ENCODE peak calls at places on chromosomes 7 and 10, in seven cellular contexts. F is A673; N is spleen; L is ascending aorta; P is effector memory CD4-positive, alpha-beta T cell; Q is psoas muscle; R is ovary. I is an unnamed sample. For H3K4me1, the result is how much of the 10 kb centered on the place peaks cover.

GRCh38 chr10:132634241-132634946 is 96.8 kb downstream of the INPP5A start:
- DNase-seq in Q (peak), F (no peak), P (no peak), R (no peak), N (peak), L (peak), I (no peak)

GRCh38 chr7:82410461-82410860 is 33.1 kb downstream of the CACNA2D1 start:
- DNase-seq in N (peak), F (no peak), R (no peak), P (no peak), L (no peak), Q (peak), I (no peak)

GRCh38 chr7:143351060-143351459 is 11.5 kb downstream of the FAM131B start:
- DNase-seq in N (no peak), F (no peak), Q (no peak), L (no peak), R (no peak), P (no peak), I (no peak)

GRCh38 chr10:5965266-5965665 is 12.1 kb downstream of the IL15RA start:
- DNase-seq in R (peak), L (peak), N (no peak), Q (no peak), F (no peak), P (no peak), I (no peak)

GRCh38 chr10:49837096-49837495 is 75.0 kb upstream of the OGDHL start:
- DNase-seq in N (no peak), L (no peak), P (no peak), Q (no peak), F (peak), R (no peak), I (no peak)

GRCh38 chr10:122246830-122247520 is 24.1 kb upstream of the BTBD16 start:
- DNase-seq in N (peak), L (no peak), F (no peak), P (no peak), Q (no peak), R (no peak), I (no peak)

GRCh38 chr7:94368371-94368791 is 26.3 kb upstream of the COL1A2 start:
- DNase-seq in L (no peak), F (peak), Q (no peak), N (no peak), P (no peak), R (no peak), I (no peak)

GRCh38 chr10:74071151-74071550 is 73.2 kb downstream of the VCL start:
- DNase-seq in P (no peak), L (no peak), N (no peak), Q (no peak), R (no peak), F (no peak), I (no peak)

GRCh38 chr7:130988443-130988842 is 254.4 kb upstream of the KLF14 start:
- DNase-seq in Q (no peak), N (no peak), F (no peak), R (no peak), L (no peak), P (no peak), I (no peak)

GRCh38 chr7:54944179-54944578 is 74.6 kb upstream of the EGFR start:
- DNase-seq in L (no peak), Q (no peak), F (no peak), N (no peak), P (no peak), R (no peak), I (no peak)

GRCh38 chr10:71237843-71238623 is 25.7 kb downstream of the UNC5B start:
- DNase-seq in P (no peak), Q (no peak), N (no peak), F (no peak), L (no peak), R (no peak), I (no peak)

GRCh38 chr10:117619200-117619599 is 76.7 kb downstream of the EMX2 start:
- DNase-seq in Q (no peak), P (no peak), F (no peak), L (no peak), N (no peak), R (no peak), I (no peak)

GRCh38 chr10:69232736-69233135 is 12.6 kb downstream of the HKDC1 start:
- DNase-seq in P (peak), Q (no peak), N (peak), L (no peak), R (no peak), F (no peak), I (no peak)

GRCh38 chr7:158943713-158944112 is 87.4 kb downstream of the DYNC2I1 start:
- DNase-seq in P (no peak), Q (no peak), L (no peak), R (no peak), N (no peak), F (no peak), I (no peak)

GRCh38 chr10:947051-947450 is 15.5 kb upstream of the LARP4B start:
- DNase-seq in F (no peak), L (no peak), Q (no peak), P (no peak), N (no peak), R (no peak), I (no peak)

GRCh38 chr10:121033371-121033770 is 182.2 kb downstream of the WDR11 start:
- DNase-seq in Q (no peak), F (no peak), N (no peak), P (no peak), R (no peak), L (no peak), I (no peak)

GRCh38 chr10:127319691-127320090 is 123.3 kb upstream of the INSYN2A start:
- DNase-seq in N (no peak), F (no peak), R (no peak), Q (no peak), P (no peak), L (no peak), I (no peak)

GRCh38 chr7:46725136-46725535 is 804.1 kb upstream of the IGFBP3 start:
- DNase-seq in F (no peak), N (no peak), L (no peak), P (no peak), R (no peak), Q (no peak), I (no peak)

GRCh38 chr7:36686499-36686898 is 37.8 kb downstream of the AOAH start:
- DNase-seq in L (no peak), R (no peak), Q (no peak), N (no peak), P (peak), F (no peak), I (no peak)

GRCh38 chr10:26437637-26438461 is at the start of gene APBB1IP:
- DNase-seq in N (peak), R (no peak), F (no peak), Q (peak), P (no peak), L (peak), I (peak)

GRCh38 chr10:282294-283139 is 147.3 kb downstream of the ZMYND11 start:
- DNase-seq in P (no peak), F (no peak), Q (no peak), R (no peak), L (no peak), N (no peak), I (no peak)

GRCh38 chr10:69567920-69568319 is 5.3 kb downstream of the NEUROG3 start:
- DNase-seq in R (peak), P (no peak), L (no peak), F (peak), Q (peak), N (no peak), I (no peak)

GRCh38 chr7:95330194-95331003 is 6.1 kb upstream of the PON1 start:
- DNase-seq in R (no peak), N (no peak), L (no peak), F (peak), P (no peak), Q (no peak), I (no peak)

GRCh38 chr10:44975487-44976331 is 2.9 kb downstream of the DEPP1 start:
- DNase-seq in Q (no peak), N (peak), L (no peak), P (no peak), R (peak), F (peak), I (no peak)
- H3K4me1 ChIP-seq in Q (half or more), N (half or more), L (under half), P (under half), R (under half), F (under half), I (under half)

DNA sequence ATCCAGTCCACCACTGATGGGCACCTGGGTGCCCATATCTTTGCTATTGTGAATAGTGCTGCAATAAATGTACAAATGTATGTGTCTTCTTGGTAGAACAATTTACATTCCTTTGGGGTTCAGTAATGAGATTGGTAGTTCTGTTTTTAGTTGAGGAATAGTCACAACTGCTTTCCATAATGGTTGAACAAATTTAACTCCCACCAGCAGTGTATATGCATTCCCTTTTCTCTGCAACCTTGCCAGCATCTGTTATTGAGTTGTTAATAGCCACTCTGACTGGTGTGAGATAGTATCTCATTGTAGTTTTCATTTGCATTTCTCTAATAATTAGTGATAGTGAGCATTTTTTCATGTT is 27.8 kb downstream of the COA1 start:
- DNase-seq in L (no peak), Q (no peak), R (no peak), F (no peak), P (no peak), N (no peak), I (no peak)
- H3K4me1 ChIP-seq in L (under half), Q (under half), R (under half), F (under half), P (under half), N (under half), I (under half)

DNA sequence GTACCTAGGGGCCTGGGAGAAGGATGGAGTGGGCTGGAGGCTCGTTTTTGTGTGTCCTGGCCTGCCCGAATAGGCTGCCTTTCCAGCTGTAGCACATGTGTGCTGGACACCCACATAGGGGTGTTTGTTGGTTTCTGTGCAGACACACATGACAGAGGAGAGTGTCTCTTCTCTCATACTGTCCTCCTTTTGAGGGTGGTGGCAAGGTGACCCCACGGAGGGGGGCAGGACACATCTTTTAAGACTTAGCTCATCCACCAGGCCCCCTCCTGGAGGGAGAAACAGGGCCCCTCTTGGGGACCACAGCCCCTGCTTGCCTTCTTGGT is 72.2 kb upstream of the PPIF start:
- DNase-seq in N (no peak), P (no peak), Q (no peak), R (no peak), L (no peak), F (no peak), I (no peak)
- H3K4me1 ChIP-seq in N (half or more), P (under half), Q (under half), R (under half), L (under half), F (under half), I (under half)

DNA sequence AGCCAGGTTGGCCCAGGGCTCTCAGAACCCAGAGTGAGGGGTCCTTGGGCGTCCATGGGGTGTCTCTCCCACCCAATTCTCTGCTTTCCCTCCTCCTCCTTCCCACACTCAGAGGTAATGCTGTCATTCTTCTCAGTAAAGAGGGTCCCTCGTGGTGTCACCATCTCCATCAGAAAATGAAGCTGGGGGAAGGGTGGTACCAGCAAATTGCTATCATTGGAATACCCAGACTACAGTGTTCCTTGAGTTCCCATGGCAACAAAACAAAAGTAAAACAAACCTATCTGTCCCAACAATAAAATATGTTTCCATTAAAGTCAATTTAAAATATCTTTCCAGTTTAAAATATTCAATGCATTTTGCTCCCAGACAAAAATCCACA is 181.9 kb downstream of the ARID5B start:
- DNase-seq in N (no peak), F (peak), P (no peak), Q (no peak), L (no peak), R (no peak), I (no peak)
- H3K4me1 ChIP-seq in N (half or more), F (half or more), P (under half), Q (half or more), L (half or more), R (under half), I (under half)

DNA sequence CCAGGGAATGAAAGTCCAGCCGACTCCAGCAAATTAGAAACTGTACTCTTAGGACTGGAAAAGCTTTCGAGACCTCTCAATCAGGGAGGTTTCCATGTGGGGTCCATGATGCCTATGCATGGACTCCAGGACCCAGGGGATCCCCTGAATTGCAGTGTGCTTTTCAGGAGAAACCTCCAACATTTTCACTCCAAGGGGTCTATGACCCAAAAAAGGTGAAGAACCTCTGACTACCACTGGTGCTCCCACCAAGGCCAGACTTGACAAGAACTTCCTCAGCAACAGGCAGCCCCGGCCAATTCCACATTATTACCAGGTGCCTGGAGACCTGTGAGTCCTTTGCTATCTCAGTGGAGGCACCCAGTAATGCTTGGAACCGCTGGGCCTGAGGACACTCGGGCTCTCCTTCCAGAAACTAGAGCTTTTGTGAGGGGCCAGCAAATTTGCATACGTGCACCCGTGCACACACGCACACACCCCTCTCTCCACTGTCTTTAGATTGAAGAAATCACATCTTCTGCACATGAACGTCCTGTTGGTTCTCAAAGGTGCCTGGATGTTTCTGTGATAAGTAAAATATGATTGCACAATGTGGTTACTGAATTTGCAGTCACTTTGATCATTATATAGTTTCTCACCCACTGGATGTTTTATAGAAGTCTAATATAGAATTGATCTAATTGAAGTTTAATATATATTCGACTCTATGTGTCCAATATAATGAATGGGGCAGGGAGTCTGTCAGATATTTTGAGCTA is 54.7 kb downstream of the SYPL1 start:
- DNase-seq in R (no peak), Q (no peak), L (no peak), N (peak), P (no peak), F (no peak), I (no peak)
- H3K4me1 ChIP-seq in R (under half), Q (under half), L (under half), N (half or more), P (under half), F (under half), I (half or more)